ENCODE peak calls at places on chromosomes 16 and 17, in four cellular contexts. V, U, Y and A are unnamed samples.

GRCh38 chr17:73429440-73430164 is 117.8 kb upstream of the CDC42EP4 start:
- DNase-seq in V (peak), U (peak), Y (peak), A (peak)

GRCh38 chr16:15993946-15994665 is 44.7 kb downstream of the ABCC1 start:
- DNase-seq in V (no peak), U (no peak), Y (no peak), A (no peak)

GRCh38 chr17:40514013-40514875 is 12.8 kb upstream of the TNS4 start:
- DNase-seq in V (no peak), U (no peak), Y (no peak), A (no peak)

GRCh38 chr17:15273141-15273793 is 8.1 kb upstream of the PMP22 start:
- DNase-seq in V (no peak), U (no peak), Y (no peak), A (no peak)

GRCh38 chr17:77723071-77723908 is 235.2 kb upstream of the TNRC6C start:
- DNase-seq in V (no peak), U (no peak), Y (no peak), A (no peak)

GRCh38 chr16:81127051-81127450 is 30.9 kb upstream of the GCSH start:
- DNase-seq in V (no peak), U (no peak), Y (no peak), A (no peak)

GRCh38 chr16:47848481-47849109 is 307.2 kb downstream of the ABCC12 start:
- DNase-seq in V (no peak), U (no peak), Y (no peak), A (peak)

GRCh38 chr17:1933875-1934715 is 91.0 kb downstream of the RTN4RL1 start:
- DNase-seq in V (no peak), U (no peak), Y (no peak), A (no peak)

GRCh38 chr16:27222499-27223225 is 19.3 kb downstream of the KDM8 start:
- DNase-seq in V (no peak), U (peak), Y (no peak), A (no peak)

GRCh38 chr17:81512560-81512983 is at the start of gene ACTG1:
- DNase-seq in V (peak), U (peak), Y (peak), A (no peak)

GRCh38 chr16:20621406-20621805 is 45.2 kb upstream of the ACSM2B start:
- DNase-seq in V (no peak), U (no peak), Y (no peak), A (no peak)

GRCh38 chr16:46894011-46894672 is 10.0 kb downstream of the GPT2 start:
- DNase-seq in V (no peak), U (no peak), Y (no peak), A (no peak)

GRCh38 chr17:7380855-7381683 is at the start of gene TNK1:
- DNase-seq in V (peak), U (peak), Y (peak), A (no peak)

GRCh38 chr16:14072360-14072759 is 1.2 kb downstream of the MRTFB start:
- DNase-seq in V (no peak), U (no peak), Y (no peak), A (no peak)

GRCh38 chr16:26554030-26554429 is 512.7 kb upstream of the C16orf82 start:
- DNase-seq in V (no peak), U (no peak), Y (no peak), A (no peak)

GRCh38 chr16:87273471-87274030 is 43.6 kb downstream of the C16orf95 start:
- DNase-seq in V (no peak), U (no peak), Y (no peak), A (no peak)

GRCh38 chr16:4392382-4393242 is 21.0 kb downstream of the VASN start:
- DNase-seq in V (peak), U (peak), Y (no peak), A (peak)

GRCh38 chr17:49497147-49498036 is 2.3 kb downstream of the NGFR start:
- DNase-seq in V (peak), U (peak), Y (no peak), A (peak)

GRCh38 chr17:33494156-33494555 is 201.1 kb upstream of the ASIC2 start:
- DNase-seq in V (no peak), U (no peak), Y (no peak), A (no peak)

GRCh38 chr17:29357232-29357631 is 32.9 kb upstream of the TAOK1 start:
- DNase-seq in V (no peak), U (no peak), Y (no peak), A (no peak)

GRCh38 chr16:8632675-8633182 is 11.2 kb downstream of the METTL22 start:
- DNase-seq in V (no peak), U (no peak), Y (no peak), A (no peak)

GRCh38 chr16:68235882-68236803 is at the start of gene ESRP2:
- DNase-seq in V (peak), U (peak), Y (no peak), A (peak)
- TF ChIP-seq MAX in V (peak), U (no peak), Y (no peak), A (peak)

GRCh38 chr16:31202402-31203385 is at the start of gene PYCARD:
- DNase-seq in V (peak), U (peak), Y (peak), A (peak)
- TF ChIP-seq TEAD4 in V (no peak), U (no peak), Y (peak), A (no peak)

GRCh38 chr16:62261760-62262159 is 225.5 kb upstream of the CDH8 start:
- DNase-seq in V (no peak), U (no peak), Y (no peak), A (no peak)
- TF ChIP-seq MAX in V (no peak), U (no peak), Y (no peak), A (no peak)

GRCh38 chr17:70563301-70563820 is 394.0 kb downstream of the KCNJ2 start:
- DNase-seq in V (no peak), U (no peak), Y (no peak), A (no peak)
- TF ChIP-seq TEAD4 in V (no peak), U (no peak), Y (no peak), A (no peak)

GRCh38 chr17:74452027-74452840 is 14.2 kb upstream of the CD300A start:
- DNase-seq in V (no peak), U (no peak), Y (no peak), A (no peak)

GRCh38 chr17:74453665-74454196 is 12.7 kb upstream of the CD300A start:
- DNase-seq in V (peak), U (peak), Y (peak), A (no peak)

GRCh38 chr17:74455025-74455585 is 11.3 kb upstream of the CD300A start:
- DNase-seq in V (no peak), U (no peak), Y (no peak), A (no peak)

GRCh38 chr17:74452841-74453661 is 13.4 kb upstream of the CD300A start:
- DNase-seq in V (peak), U (no peak), Y (no peak), A (no peak)

DNA sequence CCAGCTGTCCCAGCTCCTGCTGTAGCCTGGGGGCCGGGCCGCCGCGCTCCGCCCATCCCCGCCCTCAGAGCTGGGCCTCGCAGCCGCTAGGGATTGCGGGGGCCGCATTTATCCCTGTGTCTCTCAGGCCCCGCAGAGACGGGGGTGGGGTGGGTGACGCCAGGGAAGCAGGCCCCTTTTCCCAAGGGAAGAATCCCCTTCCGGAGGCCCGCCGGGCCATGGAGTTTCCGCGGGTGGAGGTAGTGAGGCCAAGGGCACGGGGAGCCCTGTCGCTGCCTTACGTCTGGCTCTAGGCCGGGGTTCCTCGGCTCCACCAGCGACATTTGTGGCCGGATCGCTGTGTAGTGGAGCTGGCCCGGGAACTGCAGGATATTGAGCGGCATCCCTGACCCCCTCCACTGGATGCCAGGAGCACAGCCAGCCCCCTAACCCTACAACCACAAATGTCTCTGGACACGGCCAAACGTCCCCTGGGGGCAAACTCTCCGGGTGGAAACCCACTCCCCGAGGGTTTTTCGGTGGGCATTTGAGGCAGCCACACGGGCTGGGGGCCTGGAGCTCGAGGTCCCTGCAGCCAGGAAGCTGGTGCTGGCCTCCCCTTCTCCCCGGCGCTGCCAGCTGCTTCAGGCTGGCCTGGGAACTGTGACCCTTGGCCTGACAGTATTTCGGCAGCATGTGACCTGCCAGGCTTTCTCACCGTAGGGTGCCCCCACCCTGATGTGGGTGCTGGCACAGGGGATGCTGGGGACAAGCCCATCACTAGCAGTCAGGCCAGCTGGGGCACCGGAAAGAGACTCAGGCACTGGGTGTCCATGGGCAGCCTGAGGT is 12.0 kb upstream of the CD300A start:
- DNase-seq in V (no peak), U (no peak), Y (no peak), A (peak)
- TF ChIP-seq MAX in V (no peak), U (no peak), Y (no peak), A (peak)

GRCh38 chr17:68600881-68601564 is at the start of gene FAM20A:
- DNase-seq in V (peak), U (peak), Y (no peak), A (no peak)

GRCh38 chr17:68603663-68604062 is 2.5 kb upstream of the FAM20A start:
- DNase-seq in V (no peak), U (no peak), Y (no peak), A (no peak)

GRCh38 chr17:68602267-68602644 is 1.1 kb upstream of the FAM20A start:
- DNase-seq in V (no peak), U (no peak), Y (no peak), A (no peak)

GRCh38 chr17:68601565-68602266 is 549 bp upstream of the FAM20A start:
- DNase-seq in V (no peak), U (no peak), Y (no peak), A (no peak)

GRCh38 chr17:68603027-68603426 is 1.9 kb upstream of the FAM20A start:
- DNase-seq in V (no peak), U (no peak), Y (no peak), A (no peak)
- TF ChIP-seq TEAD4 in V (no peak), U (no peak), Y (no peak), A (no peak)